ENCODE peak calls at places on chromosomes 4 and X, in seven cellular contexts. One of them, this sample, is unnamed.

GRCh38 chr4:107094332-107094731 is 58.2 kb upstream of the DKK2 start:
- DNase-seq in pancreas: no peak
- DNase-seq in progenitor cell of endocrine pancreas: no peak
- DNase-seq in neural crest cell: no peak
- DNase-seq in dorsolateral prefrontal cortex: no peak
- DNase-seq in GM10248: peak
- DNase-seq in kidney: no peak
- DNase-seq in this sample: no peak

GRCh38 chr4:114383721-114384120 is 214.9 kb upstream of the UGT8 start:
- DNase-seq in kidney: no peak
- DNase-seq in neural crest cell: no peak
- DNase-seq in GM10248: no peak
- DNase-seq in progenitor cell of endocrine pancreas: no peak
- DNase-seq in dorsolateral prefrontal cortex: no peak
- DNase-seq in pancreas: no peak
- DNase-seq in this sample: no peak

GRCh38 chrX:149131780-149132179 is 373.3 kb downstream of the IDS start:
- DNase-seq in neural crest cell: no peak
- DNase-seq in dorsolateral prefrontal cortex: no peak
- DNase-seq in pancreas: no peak
- DNase-seq in progenitor cell of endocrine pancreas: no peak
- DNase-seq in GM10248: no peak
- DNase-seq in kidney: no peak
- DNase-seq in this sample: no peak

GRCh38 chr4:124970011-124970410 is 257.5 kb upstream of the ANKRD50 start:
- DNase-seq in dorsolateral prefrontal cortex: no peak
- DNase-seq in progenitor cell of endocrine pancreas: no peak
- DNase-seq in GM10248: no peak
- DNase-seq in neural crest cell: no peak
- DNase-seq in kidney: no peak
- DNase-seq in pancreas: no peak
- DNase-seq in this sample: no peak

GRCh38 chr4:19227701-19228100 is 1024.0 kb upstream of the SLIT2 start:
- DNase-seq in neural crest cell: no peak
- DNase-seq in kidney: no peak
- DNase-seq in pancreas: no peak
- DNase-seq in dorsolateral prefrontal cortex: no peak
- DNase-seq in progenitor cell of endocrine pancreas: no peak
- DNase-seq in GM10248: no peak
- DNase-seq in this sample: no peak

GRCh38 chr4:82561745-82562552 is at the start of gene TMEM150C:
- DNase-seq in pancreas: peak
- DNase-seq in kidney: peak
- DNase-seq in dorsolateral prefrontal cortex: no peak
- DNase-seq in neural crest cell: peak
- DNase-seq in progenitor cell of endocrine pancreas: peak
- DNase-seq in GM10248: no peak
- DNase-seq in this sample: no peak

GRCh38 chr4:41509411-41510008 is 28.4 kb upstream of the LIMCH1 start:
- DNase-seq in kidney: no peak
- DNase-seq in GM10248: no peak
- DNase-seq in neural crest cell: no peak
- DNase-seq in progenitor cell of endocrine pancreas: no peak
- DNase-seq in dorsolateral prefrontal cortex: no peak
- DNase-seq in pancreas: no peak
- DNase-seq in this sample: no peak

GRCh38 chr4:81052119-81053068 is 21.9 kb downstream of the BMP3 start:
- DNase-seq in progenitor cell of endocrine pancreas: peak
- DNase-seq in GM10248: peak
- DNase-seq in pancreas: peak
- DNase-seq in dorsolateral prefrontal cortex: peak
- DNase-seq in kidney: no peak
- DNase-seq in neural crest cell: peak
- DNase-seq in this sample: peak

GRCh38 chrX:3697701-3698279 is 15.7 kb downstream of the PRKX start:
- DNase-seq in progenitor cell of endocrine pancreas: no peak
- DNase-seq in dorsolateral prefrontal cortex: peak
- DNase-seq in neural crest cell: peak
- DNase-seq in kidney: peak
- DNase-seq in GM10248: no peak
- DNase-seq in pancreas: peak
- DNase-seq in this sample: no peak

GRCh38 chr4:133152801-133153526 is 3.9 kb downstream of the PCDH10 start:
- DNase-seq in GM10248: peak
- DNase-seq in pancreas: no peak
- DNase-seq in kidney: no peak
- DNase-seq in neural crest cell: no peak
- DNase-seq in dorsolateral prefrontal cortex: no peak
- DNase-seq in progenitor cell of endocrine pancreas: no peak
- DNase-seq in this sample: no peak

GRCh38 chr4:64727960-64728359 is 318.7 kb upstream of the TECRL start:
- DNase-seq in GM10248: no peak
- DNase-seq in kidney: no peak
- DNase-seq in pancreas: no peak
- DNase-seq in progenitor cell of endocrine pancreas: no peak
- DNase-seq in dorsolateral prefrontal cortex: no peak
- DNase-seq in neural crest cell: no peak
- DNase-seq in this sample: no peak

GRCh38 chrX:75154871-75155270 is 1.2 kb downstream of the ABCB7 start:
- DNase-seq in kidney: no peak
- DNase-seq in progenitor cell of endocrine pancreas: no peak
- DNase-seq in pancreas: no peak
- DNase-seq in neural crest cell: no peak
- DNase-seq in dorsolateral prefrontal cortex: no peak
- DNase-seq in GM10248: no peak
- DNase-seq in this sample: no peak

GRCh38 chr4:38368612-38369011 is 295.4 kb upstream of the KLF3 start:
- DNase-seq in pancreas: no peak
- DNase-seq in kidney: no peak
- DNase-seq in progenitor cell of endocrine pancreas: no peak
- DNase-seq in dorsolateral prefrontal cortex: no peak
- DNase-seq in GM10248: no peak
- DNase-seq in neural crest cell: no peak
- DNase-seq in this sample: no peak

GRCh38 chr4:53937918-53938317 is 126.5 kb downstream of the CHIC2 start:
- DNase-seq in pancreas: no peak
- DNase-seq in GM10248: no peak
- DNase-seq in progenitor cell of endocrine pancreas: no peak
- DNase-seq in neural crest cell: no peak
- DNase-seq in dorsolateral prefrontal cortex: no peak
- DNase-seq in kidney: no peak
- DNase-seq in this sample: peak

GRCh38 chr4:39609454-39609911 is 29.2 kb downstream of the SMIM14 start:
- DNase-seq in neural crest cell: no peak
- DNase-seq in progenitor cell of endocrine pancreas: no peak
- DNase-seq in dorsolateral prefrontal cortex: no peak
- DNase-seq in pancreas: no peak
- DNase-seq in kidney: no peak
- DNase-seq in GM10248: peak
- DNase-seq in this sample: no peak

GRCh38 chrX:48028091-48028490 is 21.3 kb downstream of the SPACA5 start:
- DNase-seq in neural crest cell: no peak
- DNase-seq in GM10248: no peak
- DNase-seq in pancreas: no peak
- DNase-seq in kidney: no peak
- DNase-seq in dorsolateral prefrontal cortex: no peak
- DNase-seq in progenitor cell of endocrine pancreas: no peak
- DNase-seq in this sample: no peak

GRCh38 chrX:110665636-110666035 is 130.0 kb downstream of the CHRDL1 start:
- DNase-seq in pancreas: peak
- DNase-seq in progenitor cell of endocrine pancreas: peak
- DNase-seq in neural crest cell: peak
- DNase-seq in kidney: no peak
- DNase-seq in dorsolateral prefrontal cortex: no peak
- DNase-seq in GM10248: no peak
- DNase-seq in this sample: no peak

GRCh38 chrX:11579856-11580595 is 85.7 kb downstream of the ARHGAP6 start:
- DNase-seq in kidney: no peak
- DNase-seq in progenitor cell of endocrine pancreas: no peak
- DNase-seq in GM10248: no peak
- DNase-seq in neural crest cell: no peak
- DNase-seq in dorsolateral prefrontal cortex: no peak
- DNase-seq in pancreas: no peak
- DNase-seq in this sample: no peak

GRCh38 chrX:95076449-95076848 is 1402.4 kb downstream of the FAM133A start:
- DNase-seq in dorsolateral prefrontal cortex: no peak
- DNase-seq in progenitor cell of endocrine pancreas: no peak
- DNase-seq in kidney: no peak
- DNase-seq in GM10248: no peak
- DNase-seq in pancreas: no peak
- DNase-seq in neural crest cell: peak
- DNase-seq in this sample: no peak

GRCh38 chr4:14787894-14788293 is 214.4 kb upstream of the CPEB2 start:
- DNase-seq in kidney: no peak
- DNase-seq in dorsolateral prefrontal cortex: no peak
- DNase-seq in pancreas: no peak
- DNase-seq in GM10248: no peak
- DNase-seq in neural crest cell: no peak
- DNase-seq in progenitor cell of endocrine pancreas: no peak
- DNase-seq in this sample: no peak

GRCh38 chrX:134749651-134750450 is 91.6 kb upstream of the PLAC1 start:
- DNase-seq in GM10248: no peak
- DNase-seq in neural crest cell: no peak
- DNase-seq in progenitor cell of endocrine pancreas: no peak
- DNase-seq in kidney: no peak
- DNase-seq in dorsolateral prefrontal cortex: no peak
- DNase-seq in pancreas: no peak
- DNase-seq in this sample: no peak

DNA sequence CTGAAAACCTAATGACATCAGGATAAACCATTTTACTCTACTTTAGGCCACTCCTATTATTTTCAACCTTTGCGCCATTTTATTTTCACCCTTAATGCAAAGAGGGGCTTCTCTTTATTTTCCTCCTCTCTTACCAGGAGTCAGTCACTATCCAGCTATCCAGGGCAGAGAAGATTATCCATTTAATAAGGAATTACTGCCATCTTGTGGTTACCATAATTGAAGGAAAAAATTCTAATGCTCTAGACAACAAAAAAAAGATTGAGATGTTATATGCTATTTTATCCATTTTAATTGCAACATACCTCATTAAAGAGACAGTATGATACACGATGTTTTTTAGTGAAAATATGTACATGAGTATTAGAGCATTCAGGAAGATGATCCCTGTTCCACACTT is 514.5 kb upstream of the FAM241A start:
- DNase-seq in progenitor cell of endocrine pancreas: no peak
- DNase-seq in dorsolateral prefrontal cortex: no peak
- DNase-seq in GM10248: no peak
- DNase-seq in kidney: no peak
- DNase-seq in pancreas: no peak
- DNase-seq in neural crest cell: no peak
- DNase-seq in this sample: no peak
- TF ChIP-seq CTCF in progenitor cell of endocrine pancreas: peak
- TF ChIP-seq CTCF in dorsolateral prefrontal cortex: peak
- TF ChIP-seq CTCF in GM10248: peak
- TF ChIP-seq CTCF in kidney: peak
- TF ChIP-seq CTCF in pancreas: no peak
- TF ChIP-seq CTCF in neural crest cell: peak
- TF ChIP-seq CTCF in this sample: no peak

GRCh38 chr4:35966558-35966957 is 277.8 kb downstream of the ARAP2 start:
- DNase-seq in GM10248: no peak
- DNase-seq in progenitor cell of endocrine pancreas: no peak
- DNase-seq in neural crest cell: no peak
- DNase-seq in kidney: no peak
- DNase-seq in pancreas: no peak
- DNase-seq in dorsolateral prefrontal cortex: no peak
- DNase-seq in this sample: no peak
- TF ChIP-seq CTCF in GM10248: no peak
- TF ChIP-seq CTCF in progenitor cell of endocrine pancreas: no peak
- TF ChIP-seq CTCF in neural crest cell: no peak
- TF ChIP-seq CTCF in kidney: no peak
- TF ChIP-seq CTCF in pancreas: no peak
- TF ChIP-seq CTCF in dorsolateral prefrontal cortex: no peak
- TF ChIP-seq CTCF in this sample: no peak

DNA sequence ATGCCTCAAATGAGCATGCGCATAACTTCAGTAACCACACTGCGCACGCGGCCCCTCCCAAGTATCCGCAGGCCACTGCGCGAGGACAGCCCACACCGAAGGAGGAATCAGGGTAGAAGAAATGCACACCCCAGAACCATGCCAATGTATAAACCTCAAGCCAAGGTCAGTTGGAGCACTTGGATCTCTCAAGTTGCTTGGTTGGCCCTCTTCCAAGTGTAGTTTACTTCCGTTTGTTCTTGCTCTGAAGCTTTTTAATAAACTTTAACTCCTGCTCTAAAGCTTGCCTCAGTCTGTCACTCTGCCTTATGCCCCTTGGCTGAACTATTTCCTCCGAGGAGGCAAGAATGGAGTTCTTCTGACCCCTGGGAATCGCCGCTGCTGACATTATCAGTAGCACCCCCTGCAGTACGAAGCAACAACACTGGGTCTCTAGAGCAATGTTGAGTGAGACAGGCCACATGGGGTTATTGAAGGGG is 22.0 kb upstream of the SPINK2 start:
- DNase-seq in progenitor cell of endocrine pancreas: no peak
- DNase-seq in kidney: no peak
- DNase-seq in GM10248: no peak
- DNase-seq in dorsolateral prefrontal cortex: no peak
- DNase-seq in pancreas: peak
- DNase-seq in neural crest cell: no peak
- DNase-seq in this sample: no peak
- TF ChIP-seq CTCF in progenitor cell of endocrine pancreas: no peak
- TF ChIP-seq CTCF in kidney: no peak
- TF ChIP-seq CTCF in GM10248: no peak
- TF ChIP-seq CTCF in dorsolateral prefrontal cortex: no peak
- TF ChIP-seq CTCF in pancreas: no peak
- TF ChIP-seq CTCF in neural crest cell: no peak
- TF ChIP-seq CTCF in this sample: no peak

DNA sequence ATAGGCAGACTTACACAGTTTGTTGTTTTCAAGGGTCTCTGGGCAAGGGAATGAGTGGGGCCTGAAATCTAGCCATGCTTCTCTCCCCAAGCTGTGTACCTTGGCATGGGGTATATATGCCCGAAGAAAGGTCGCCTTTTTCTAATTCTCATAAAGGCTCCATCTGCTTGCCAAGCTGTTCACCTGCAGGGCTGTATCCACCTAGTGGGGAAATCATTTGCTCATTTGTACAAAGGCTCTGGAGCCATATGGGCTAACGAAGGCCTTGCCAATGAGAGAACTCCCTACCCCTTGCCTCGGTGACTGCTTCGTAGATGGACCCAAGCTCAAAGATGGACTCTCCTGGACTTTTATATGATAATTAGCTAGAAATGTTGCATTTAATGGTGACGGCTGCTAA is 1097.0 kb downstream of the PDHA2 start:
- DNase-seq in neural crest cell: no peak
- DNase-seq in GM10248: no peak
- DNase-seq in pancreas: no peak
- DNase-seq in kidney: no peak
- DNase-seq in progenitor cell of endocrine pancreas: no peak
- DNase-seq in dorsolateral prefrontal cortex: no peak
- DNase-seq in this sample: no peak
- TF ChIP-seq CTCF in neural crest cell: no peak
- TF ChIP-seq CTCF in GM10248: no peak
- TF ChIP-seq CTCF in pancreas: no peak
- TF ChIP-seq CTCF in kidney: no peak
- TF ChIP-seq CTCF in progenitor cell of endocrine pancreas: no peak
- TF ChIP-seq CTCF in dorsolateral prefrontal cortex: no peak
- TF ChIP-seq CTCF in this sample: no peak

This sample was measured in omental fat pad.